ENCODE peak calls at places on chromosomes 7 and 10, in six cellular contexts. One of them, this sample, is unnamed.

GRCh38 chr7:17010637-17011300 is 129.0 kb upstream of the AGR3 start:
- DNase-seq in HCT116: no peak
- DNase-seq in transverse colon: no peak
- DNase-seq in putamen: no peak
- DNase-seq in HT1080: no peak
- DNase-seq in Daoy: no peak
- DNase-seq in this sample: no peak

GRCh38 chr10:35896011-35896410 is 253.9 kb upstream of the FZD8 start:
- DNase-seq in HCT116: no peak
- DNase-seq in transverse colon: no peak
- DNase-seq in putamen: no peak
- DNase-seq in HT1080: no peak
- DNase-seq in Daoy: peak; percentile 9
- DNase-seq in this sample: no peak

GRCh38 chr7:112420236-112420945 is 29.9 kb upstream of the IFRD1 start:
- DNase-seq in HCT116: no peak
- DNase-seq in transverse colon: no peak
- DNase-seq in putamen: no peak
- DNase-seq in HT1080: no peak
- DNase-seq in Daoy: no peak
- DNase-seq in this sample: no peak

GRCh38 chr7:93981480-93981874 is 22.7 kb downstream of the BET1 start:
- DNase-seq in HCT116: no peak
- DNase-seq in transverse colon: no peak
- DNase-seq in putamen: no peak
- DNase-seq in HT1080: no peak
- DNase-seq in Daoy: no peak
- DNase-seq in this sample: no peak

GRCh38 chr10:14822879-14823755 is 14.7 kb downstream of the CDNF start:
- DNase-seq in HCT116: peak; percentile 16
- DNase-seq in transverse colon: peak; percentile 29
- DNase-seq in putamen: peak; percentile 23
- DNase-seq in HT1080: no peak
- DNase-seq in Daoy: peak; percentile 21
- DNase-seq in this sample: peak; percentile 60

GRCh38 chr10:91745086-91745831 is 53.0 kb upstream of the TNKS2 start:
- DNase-seq in HCT116: peak; percentile 67
- DNase-seq in transverse colon: no peak
- DNase-seq in putamen: no peak
- DNase-seq in HT1080: peak; percentile 34
- DNase-seq in Daoy: peak; percentile 22
- DNase-seq in this sample: peak; percentile 4

GRCh38 chr7:8176370-8177081 is 85.4 kb downstream of the ICA1 start:
- DNase-seq in HCT116: no peak
- DNase-seq in transverse colon: peak; percentile 39
- DNase-seq in putamen: no peak
- DNase-seq in HT1080: no peak
- DNase-seq in Daoy: peak; percentile 5
- DNase-seq in this sample: no peak

GRCh38 chr10:30500963-30501504 is 67.0 kb downstream of the MAP3K8 start:
- DNase-seq in HCT116: no peak
- DNase-seq in transverse colon: no peak
- DNase-seq in putamen: no peak
- DNase-seq in HT1080: no peak
- DNase-seq in Daoy: no peak
- DNase-seq in this sample: no peak

GRCh38 chr10:673492-673891 is 16.0 kb downstream of the DIP2C start:
- DNase-seq in HCT116: no peak
- DNase-seq in transverse colon: peak; percentile 2
- DNase-seq in putamen: no peak
- DNase-seq in HT1080: no peak
- DNase-seq in Daoy: no peak
- DNase-seq in this sample: no peak

GRCh38 chr10:78384021-78384420 is 350.4 kb downstream of the RPS24 start:
- DNase-seq in HCT116: no peak
- DNase-seq in transverse colon: no peak
- DNase-seq in putamen: no peak
- DNase-seq in HT1080: no peak
- DNase-seq in Daoy: no peak
- DNase-seq in this sample: no peak

GRCh38 chr10:92239600-92240288 is 51.1 kb downstream of the CPEB3 start:
- DNase-seq in HCT116: no peak
- DNase-seq in transverse colon: peak; percentile 46
- DNase-seq in putamen: peak; percentile 56
- DNase-seq in HT1080: no peak
- DNase-seq in Daoy: peak; percentile 50
- DNase-seq in this sample: peak; percentile 58

This sample was measured in A673.